ENCODE peak calls at places on chromosomes 3 and 15, in nine cellular contexts. M is GM12865, Z is transverse colon, O is Panc1, X is right lobe of liver, H is ovary, V is fibroblast of pulmonary artery, N is LNCaP clone FGC, D is psoas muscle. P is an unnamed sample.

GRCh38 chr3:178112134-178112533 is 424.1 kb upstream of the KCNMB2 start:
- DNase-seq in M (no peak), Z (no peak), O (no peak), X (no peak), H (no peak), V (no peak), N (no peak), D (no peak), P (no peak)

GRCh38 chr3:80914854-80915253 is 846.6 kb downstream of the GBE1 start:
- DNase-seq in M (no peak), Z (no peak), O (no peak), X (no peak), H (no peak), V (no peak), N (no peak), D (no peak), P (no peak)

GRCh38 chr15:85048430-85048829 is 66.8 kb downstream of the PDE8A start:
- DNase-seq in M (no peak), Z (no peak), O (no peak), X (no peak), H (no peak), V (no peak), N (no peak), D (no peak), P (no peak)

GRCh38 chr3:123383101-123384053 is 65.5 kb downstream of the ADCY5 start:
- DNase-seq in M (no peak), Z (no peak), O (no peak), X (no peak), H (no peak), V (no peak), N (no peak), D (no peak), P (no peak)

GRCh38 chr3:125359700-125360099 is 15.4 kb downstream of the ZNF148 start:
- DNase-seq in M (no peak), Z (no peak), O (no peak), X (no peak), H (no peak), V (no peak), N (no peak), D (no peak), P (no peak)

GRCh38 chr3:63228677-63229076 is 49.4 kb upstream of the SYNPR start:
- DNase-seq in M (peak), Z (no peak), O (peak), X (no peak), H (no peak), V (peak), N (peak), D (no peak), P (peak)

GRCh38 chr3:53753518-53754183 is 92.6 kb downstream of the CHDH start:
- DNase-seq in M (peak), Z (no peak), O (no peak), X (no peak), H (no peak), V (no peak), N (no peak), D (no peak), P (peak)

GRCh38 chr15:75923756-75924155 is 20.1 kb downstream of the FBXO22 start:
- DNase-seq in M (no peak), Z (no peak), O (no peak), X (no peak), H (no peak), V (no peak), N (no peak), D (no peak), P (no peak)

GRCh38 chr15:29668120-29668602 is 154.1 kb downstream of the TJP1 start:
- DNase-seq in M (peak), Z (peak), O (no peak), X (peak), H (peak), V (peak), N (peak), D (no peak), P (peak)

GRCh38 chr15:76073554-76073953 is 13.8 kb downstream of the TMEM266 start:
- DNase-seq in M (no peak), Z (no peak), O (no peak), X (no peak), H (no peak), V (no peak), N (no peak), D (no peak), P (no peak)

GRCh38 chr3:101936419-101937331 is 87.4 kb downstream of the NFKBIZ start:
- DNase-seq in M (peak), Z (no peak), O (no peak), X (no peak), H (no peak), V (peak), N (no peak), D (no peak), P (peak)

GRCh38 chr3:53196575-53197407 is 35.8 kb downstream of the PRKCD start:
- DNase-seq in M (peak), Z (peak), O (no peak), X (no peak), H (no peak), V (peak), N (no peak), D (no peak), P (no peak)

GRCh38 chr15:80478075-80478474 is 73.9 kb downstream of the ARNT2 start:
- DNase-seq in M (no peak), Z (no peak), O (no peak), X (no peak), H (no peak), V (peak), N (no peak), D (no peak), P (no peak)

GRCh38 chr3:51696954-51697353 is 9.9 kb upstream of the GRM2 start:
- DNase-seq in M (no peak), Z (no peak), O (no peak), X (no peak), H (no peak), V (no peak), N (no peak), D (no peak), P (no peak)

GRCh38 chr3:45778761-45779201 is 17.6 kb downstream of the SLC6A20 start:
- DNase-seq in M (no peak), Z (no peak), O (no peak), X (peak), H (no peak), V (no peak), N (no peak), D (no peak), P (no peak)

GRCh38 chr3:197913981-197914380 is 36.0 kb upstream of the RPL35A start:
- DNase-seq in M (no peak), Z (no peak), O (no peak), X (no peak), H (no peak), V (no peak), N (no peak), D (no peak), P (no peak)

GRCh38 chr15:60090747-60091146 is 86.6 kb downstream of the FOXB1 start:
- DNase-seq in M (no peak), Z (no peak), O (no peak), X (no peak), H (no peak), V (no peak), N (no peak), D (no peak), P (no peak)

GRCh38 chr15:80405554-80405850 is 1.3 kb downstream of the ARNT2 start:
- DNase-seq in M (no peak), Z (no peak), O (no peak), X (no peak), H (no peak), V (no peak), N (no peak), D (no peak), P (no peak)

GRCh38 chr3:185943363-185944106 is 5.7 kb upstream of the TRA2B start:
- DNase-seq in M (peak), Z (peak), O (peak), X (peak), H (peak), V (peak), N (peak), D (peak), P (peak)

GRCh38 chr3:187946981-187947380 is 201.7 kb upstream of the BCL6 start:
- DNase-seq in M (no peak), Z (no peak), O (no peak), X (peak), H (no peak), V (no peak), N (peak), D (no peak), P (no peak)

GRCh38 chr15:100902436-100903190 is 16.5 kb upstream of the LRRK1 start:
- DNase-seq in M (peak), Z (peak), O (no peak), X (peak), H (peak), V (peak), N (peak), D (peak), P (no peak)

GRCh38 chr3:36741285-36741684 is 23.1 kb downstream of the DCLK3 start:
- DNase-seq in M (no peak), Z (no peak), O (no peak), X (no peak), H (no peak), V (peak), N (no peak), D (no peak), P (no peak)

GRCh38 chr3:126103121-126104027 is 19.4 kb upstream of the SLC41A3 start:
- DNase-seq in M (peak), Z (no peak), O (no peak), X (no peak), H (no peak), V (no peak), N (no peak), D (peak), P (no peak)

GRCh38 chr3:194277547-194278091 is 73.5 kb downstream of the CPN2 start:
- DNase-seq in M (no peak), Z (peak), O (no peak), X (peak), H (peak), V (peak), N (no peak), D (peak), P (no peak)

GRCh38 chr3:112789787-112790186 is 56.9 kb downstream of the CD200R1L start:
- DNase-seq in M (no peak), Z (no peak), O (no peak), X (no peak), H (no peak), V (no peak), N (no peak), D (no peak), P (no peak)

GRCh38 chr3:99867594-99868437 is 50.2 kb downstream of the CMSS1 start:
- DNase-seq in M (peak), Z (no peak), O (no peak), X (no peak), H (no peak), V (no peak), N (no peak), D (no peak), P (no peak)

GRCh38 chr3:14405886-14406238 is 3.5 kb downstream of the SLC6A6 start:
- DNase-seq in M (no peak), Z (no peak), O (no peak), X (no peak), H (no peak), V (no peak), N (no peak), D (no peak), P (no peak)

GRCh38 chr3:183539821-183540220 is 15.7 kb downstream of the KLHL6 start:
- DNase-seq in M (no peak), Z (no peak), O (no peak), X (no peak), H (no peak), V (peak), N (no peak), D (no peak), P (no peak)

GRCh38 chr15:99407716-99408115 is 156.4 kb downstream of the LRRC28 start:
- DNase-seq in M (no peak), Z (no peak), O (no peak), X (no peak), H (no peak), V (no peak), N (no peak), D (no peak), P (no peak)

GRCh38 chr15:81189583-81190283 is 6.9 kb upstream of the IL16 start:
- DNase-seq in M (no peak), Z (peak), O (no peak), X (no peak), H (peak), V (peak), N (no peak), D (peak), P (no peak)

GRCh38 chr3:7787871-7788828 is 713.5 kb upstream of the LMCD1 start:
- DNase-seq in M (no peak), Z (no peak), O (no peak), X (no peak), H (no peak), V (peak), N (no peak), D (no peak), P (no peak)

GRCh38 chr15:45030743-45031142 is 7.7 kb downstream of the SORD start:
- DNase-seq in M (no peak), Z (no peak), O (no peak), X (no peak), H (no peak), V (no peak), N (no peak), D (no peak), P (no peak)

GRCh38 chr3:73827658-73828313 is 203.0 kb upstream of the PDZRN3 start:
- DNase-seq in M (no peak), Z (peak), O (no peak), X (no peak), H (no peak), V (no peak), N (no peak), D (no peak), P (no peak)

GRCh38 chr3:31567036-31567435 is 34.3 kb downstream of the STT3B start:
- DNase-seq in M (peak), Z (no peak), O (no peak), X (no peak), H (no peak), V (no peak), N (no peak), D (no peak), P (peak)

GRCh38 chr3:42119558-42120355 is 28.6 kb downstream of the TRAK1 start:
- DNase-seq in M (no peak), Z (no peak), O (no peak), X (no peak), H (no peak), V (no peak), N (no peak), D (no peak), P (no peak)

GRCh38 chr3:42123824-42124500 is 32.8 kb downstream of the TRAK1 start:
- DNase-seq in M (no peak), Z (no peak), O (no peak), X (no peak), H (no peak), V (no peak), N (no peak), D (no peak), P (no peak)

GRCh38 chr3:42122261-42123011 is 31.3 kb downstream of the TRAK1 start:
- DNase-seq in M (peak), Z (no peak), O (no peak), X (no peak), H (no peak), V (no peak), N (no peak), D (no peak), P (no peak)

GRCh38 chr3:42120866-42121265 is 29.7 kb downstream of the TRAK1 start:
- DNase-seq in M (peak), Z (no peak), O (no peak), X (no peak), H (no peak), V (no peak), N (no peak), D (no peak), P (no peak)

DNA sequence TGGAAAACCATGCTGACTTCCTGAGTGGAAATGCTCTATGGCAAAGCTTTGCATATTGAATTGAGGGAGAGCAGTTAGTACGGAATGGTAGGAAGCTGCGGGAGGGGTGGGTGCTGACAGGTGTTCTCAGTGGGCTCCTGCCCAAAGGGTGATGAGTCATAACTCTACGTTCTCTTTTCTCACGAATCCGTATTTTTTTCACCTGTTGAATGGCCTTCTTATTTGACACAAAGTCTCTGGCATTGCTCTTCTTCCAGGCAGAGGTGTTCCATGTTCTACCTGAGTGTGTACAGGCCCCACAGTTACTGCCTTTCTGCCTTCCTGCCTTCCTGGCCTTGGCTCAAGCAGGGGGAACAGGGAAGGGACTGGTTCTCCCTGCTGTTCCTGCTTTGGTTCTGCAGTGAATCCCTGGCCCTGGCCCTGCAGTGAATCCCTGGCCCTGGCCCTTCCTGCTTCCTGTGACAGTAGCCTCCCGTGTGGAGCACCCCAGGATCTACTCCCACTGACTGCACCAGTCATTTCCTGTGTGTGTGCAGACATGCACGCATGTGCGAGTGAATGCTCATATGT is 31.9 kb downstream of the TRAK1 start:
- DNase-seq in M (peak), Z (no peak), O (no peak), X (no peak), H (no peak), V (peak), N (peak), D (no peak), P (no peak)
- H3K4me3 ChIP-seq in M (peak), Z (no peak), O (no peak), X (no peak), H (no peak), V (no peak), N (no peak), D (no peak), P (no peak)

GRCh38 chr15:66212471-66212870 is 41.1 kb downstream of the MEGF11 start:
- DNase-seq in M (no peak), Z (no peak), O (no peak), X (no peak), H (no peak), V (no peak), N (no peak), D (no peak), P (no peak)
- H3K4me3 ChIP-seq in M (no peak), Z (no peak), O (no peak), X (no peak), H (no peak), V (no peak), N (no peak), D (no peak), P (no peak)

DNA sequence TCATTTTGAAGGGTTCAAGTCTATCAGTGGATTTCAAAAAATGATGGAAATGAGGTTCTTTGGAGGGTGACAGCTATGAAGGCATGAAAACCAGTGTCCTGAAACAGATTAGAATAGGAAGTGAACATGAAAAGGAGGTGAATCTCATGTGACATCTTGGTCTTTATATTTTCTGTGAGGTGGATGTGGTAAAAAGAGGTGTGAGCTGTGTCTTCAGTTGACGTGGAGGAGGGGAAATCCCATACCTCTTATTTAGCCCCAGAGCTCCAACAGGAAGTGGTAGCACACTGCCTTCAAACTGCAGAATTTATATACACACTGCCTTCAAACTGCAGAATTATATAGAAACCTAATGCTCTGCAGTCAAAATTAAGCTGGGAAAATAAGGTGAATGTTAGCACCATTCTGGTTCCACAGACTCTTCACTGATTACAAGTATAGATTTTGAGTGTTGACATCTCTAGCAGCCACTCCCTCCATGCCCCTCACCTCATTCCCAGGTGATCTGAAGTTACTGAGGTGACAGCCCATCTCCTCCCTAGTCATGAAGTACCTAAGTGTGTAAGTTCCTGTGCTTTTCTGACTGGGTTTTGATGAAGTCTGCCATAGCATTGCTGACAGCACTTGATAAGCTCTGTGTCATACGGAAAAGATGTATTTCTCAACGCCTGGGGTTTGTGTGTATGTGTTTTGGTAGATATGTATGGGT is 2.6 kb downstream of the RAB8B start:
- DNase-seq in M (peak), Z (peak), O (no peak), X (no peak), H (no peak), V (no peak), N (no peak), D (no peak), P (peak)
- H3K4me3 ChIP-seq in M (peak), Z (no peak), O (no peak), X (no peak), H (no peak), V (no peak), N (no peak), D (no peak), P (peak)

GRCh38 chr3:42371776-42372175 is 38.6 kb downstream of the LYZL4 start:
- DNase-seq in M (no peak), Z (no peak), O (no peak), X (no peak), H (no peak), V (no peak), N (no peak), D (no peak), P (no peak)
- H3K4me3 ChIP-seq in M (no peak), Z (no peak), O (no peak), X (no peak), H (no peak), V (no peak), N (no peak), D (no peak), P (no peak)

P was measured in Jurkat, Clone E6-1.